ENCODE peak calls at places on chromosome 19, in four cellular contexts. Q is psoas muscle, V is uterus, N is colonic mucosa. M is an unnamed sample.
A peak's percentile ranks its signal among the peaks of the same experiment; 100 is the strongest.

GRCh38 chr19:57563547-57563946 is 3.9 kb upstream of the ZNF550 start:
- DNase-seq in V (no peak), N (no peak), Q (no peak), M (no peak)

GRCh38 chr19:6590458-6591319 is at the start of gene CD70:
- DNase-seq in N (no peak), Q (no peak), V (no peak), M (no peak)

GRCh38 chr19:54096642-54097106 is 3.9 kb downstream of the OSCAR start:
- DNase-seq in N (no peak), V (no peak), Q (no peak), M (peak; percentile 41)

GRCh38 chr19:6663236-6664187 is 6.4 kb downstream of the TNFSF14 start:
- DNase-seq in N (no peak), Q (no peak), V (no peak), M (no peak)

GRCh38 chr19:6087074-6087506 is 23.2 kb downstream of the RFX2 start:
- DNase-seq in Q (no peak), N (peak; percentile 49), V (no peak), M (peak; percentile 70)

GRCh38 chr19:55319786-55320185 is 5.4 kb downstream of the TMEM150B start:
- DNase-seq in Q (peak; percentile 73), V (no peak), N (no peak), M (peak; percentile 36)

GRCh38 chr19:19540707-19541515 is 2.8 kb downstream of the CILP2 start:
- DNase-seq in N (peak; percentile 79), Q (peak; percentile 48), V (no peak), M (peak; percentile 44)

GRCh38 chr19:37981785-37982475 is 74.9 kb downstream of the SIPA1L3 start:
- DNase-seq in N (peak; percentile 79), V (no peak), Q (no peak), M (peak; percentile 92)

GRCh38 chr19:19477705-19478383 is 37.5 kb downstream of the TSSK6 start:
- DNase-seq in Q (peak; percentile 32), N (peak; percentile 75), V (no peak), M (peak; percentile 43)

GRCh38 chr19:50562996-50563395 is 5.2 kb downstream of the LRRC4B start:
- DNase-seq in V (no peak), N (no peak), Q (no peak), M (no peak)

GRCh38 chr19:8367327-8368001 is 3.5 kb downstream of the ANGPTL4 start:
- DNase-seq in Q (peak; percentile 96), N (peak; percentile 79), V (peak; percentile 85), M (peak; percentile 76)

GRCh38 chr19:45154064-45154827 is 6.5 kb downstream of the NKPD1 start:
- DNase-seq in N (no peak), Q (no peak), V (no peak), M (peak; percentile 35)

GRCh38 chr19:35555301-35556005 is 8.0 kb downstream of the ATP4A start:
- DNase-seq in N (no peak), Q (no peak), V (no peak), M (no peak)

GRCh38 chr19:290539-291521 is at the start of gene PLPP2:
- DNase-seq in N (peak; percentile 65), V (peak; percentile 57), Q (peak; percentile 45), M (peak; percentile 51)

GRCh38 chr19:1675633-1676350 is 23.4 kb upstream of the TCF3 start:
- DNase-seq in V (no peak), N (no peak), Q (no peak), M (peak; percentile 50)

GRCh38 chr19:36073121-36073876 is 18.6 kb downstream of the WDR62 start:
- DNase-seq in V (no peak), Q (no peak), N (no peak), M (peak; percentile 47)

GRCh38 chr19:23771761-23772667 is 13.3 kb upstream of the ZNF681 start:
- DNase-seq in V (no peak), Q (no peak), N (no peak), M (no peak)

GRCh38 chr19:18401580-18402112 is 4.2 kb upstream of the LRRC25 start:
- DNase-seq in Q (peak; percentile 84), V (no peak), N (peak; percentile 89), M (peak; percentile 75)

GRCh38 chr19:1690570-1691307 is 38.3 kb upstream of the TCF3 start:
- DNase-seq in Q (no peak), V (no peak), N (peak; percentile 64), M (peak; percentile 46)

GRCh38 chr19:907183-907853 is 5.7 kb downstream of the R3HDM4 start:
- DNase-seq in Q (peak; percentile 52), N (no peak), V (no peak), M (no peak)

GRCh38 chr19:8308891-8309291 is 733 bp upstream of the CD320 start:
- DNase-seq in Q (peak; percentile 34), V (peak; percentile 14), N (peak; percentile 23), M (no peak)

GRCh38 chr19:7670150-7670784 is 1.4 kb downstream of the RETN start:
- DNase-seq in V (no peak), Q (no peak), N (no peak), M (no peak)

GRCh38 chr19:58274771-58275199 is 4.0 kb upstream of the ZNF8 start:
- DNase-seq in N (peak; percentile 28), Q (no peak), V (no peak), M (peak; percentile 6)

GRCh38 chr19:51123381-51124186 is 1.1 kb upstream of the SIGLEC9 start:
- DNase-seq in Q (no peak), N (no peak), V (no peak), M (no peak)

GRCh38 chr19:37329686-37330085 is 41.2 kb upstream of the ZNF527 start:
- DNase-seq in N (no peak), V (no peak), Q (no peak), M (no peak)

GRCh38 chr19:55443824-55444719 is 972 bp upstream of the SHISA7 start:
- DNase-seq in V (no peak), N (no peak), Q (no peak), M (no peak)

GRCh38 chr19:292281-292884 is 1.2 kb upstream of the PLPP2 start:
- DNase-seq in V (no peak), Q (peak; percentile 19), N (no peak), M (no peak)

GRCh38 chr19:52369463-52370340 is at the start of gene ZNF880:
- DNase-seq in V (peak; percentile 93), Q (peak; percentile 96), N (peak; percentile 95), M (peak; percentile 92)

GRCh38 chr19:10815969-10816635 is 19.9 kb downstream of the TMED1 start:
- DNase-seq in N (no peak), Q (no peak), V (no peak), M (no peak)
- H3K4me1 ChIP-seq in N (no peaks in the 10 kb centered on the region), Q (no peaks in the 10 kb centered on the region), V (peaks cover 8% of the 10 kb centered on the region), M (no peaks in the 10 kb centered on the region)

GRCh38 chr19:39209196-39209595 is 5.1 kb upstream of the SYCN start:
- DNase-seq in Q (no peak), V (no peak), N (no peak), M (no peak)

GRCh38 chr19:39206122-39206521 is 2.1 kb upstream of the SYCN start:
- DNase-seq in N (no peak), V (no peak), Q (no peak), M (no peak)

GRCh38 chr19:39207293-39207836 is 3.3 kb upstream of the SYCN start:
- DNase-seq in V (no peak), Q (no peak), N (no peak), M (no peak)

GRCh38 chr19:39205449-39205764 is 1.3 kb upstream of the SYCN start:
- DNase-seq in Q (no peak), V (no peak), N (no peak), M (no peak)

DNA sequence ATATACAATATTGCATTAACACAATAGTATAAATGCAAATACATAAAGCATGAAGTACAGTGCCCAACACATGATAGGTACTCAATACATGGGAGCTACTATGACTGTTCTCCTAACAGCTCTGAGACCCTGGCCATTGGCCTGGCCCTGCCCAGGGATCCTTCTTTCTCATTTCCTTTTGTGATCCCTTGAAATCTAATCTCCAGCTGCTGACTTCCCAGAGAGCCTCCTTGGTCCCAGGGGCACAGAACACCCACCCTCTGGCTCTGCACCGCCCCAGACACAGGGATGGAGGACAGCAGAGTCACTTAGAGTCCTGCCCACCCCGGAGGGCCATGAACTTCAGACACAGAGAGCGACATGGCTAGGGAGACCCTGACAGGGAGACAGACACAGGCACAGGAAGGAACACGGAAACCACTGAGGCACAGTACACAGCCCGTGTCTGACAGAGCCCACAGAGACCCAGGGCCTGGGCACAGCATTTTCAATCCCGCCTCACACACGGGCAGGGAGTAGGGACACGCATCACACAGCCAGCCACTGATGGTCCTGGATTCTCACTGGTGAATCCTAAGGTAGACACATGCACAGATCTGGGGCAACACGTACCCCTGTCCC is 4.2 kb upstream of the SYCN start:
- DNase-seq in V (no peak), Q (no peak), N (no peak), M (no peak)
- H3K4me1 ChIP-seq in V (no peaks in the 10 kb centered on the region), Q (no peaks in the 10 kb centered on the region), N (no peaks in the 10 kb centered on the region), M (no peaks in the 10 kb centered on the region)

GRCh38 chr19:3842948-3843347 is 25.9 kb downstream of the ZFR2 start:
- DNase-seq in N (no peak), Q (no peak), V (no peak), M (no peak)
- H3K4me1 ChIP-seq in N (no peaks in the 10 kb centered on the region), Q (no peaks in the 10 kb centered on the region), V (no peaks in the 10 kb centered on the region), M (no peaks in the 10 kb centered on the region)

DNA sequence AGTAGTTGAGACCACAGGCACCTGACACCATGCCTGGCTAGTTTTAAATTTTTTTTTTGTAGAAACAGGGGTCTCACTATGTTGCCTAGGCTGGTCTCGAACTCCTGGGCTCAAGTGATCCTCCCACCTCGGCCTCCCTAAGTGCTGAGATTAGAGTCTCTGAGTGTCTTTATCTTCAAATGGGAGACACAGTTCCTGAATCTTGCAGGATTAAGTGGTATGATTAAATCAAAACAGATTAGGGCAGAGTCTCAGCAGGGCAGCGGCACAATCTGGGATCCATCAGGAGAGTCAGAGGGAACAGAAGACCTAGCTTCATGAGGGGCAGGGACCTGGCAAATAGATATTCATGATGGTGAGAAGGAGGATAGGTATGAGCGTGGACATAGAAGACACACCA is 953 bp downstream of the RLN3 start:
- DNase-seq in V (no peak), N (no peak), Q (no peak), M (no peak)
- H3K4me1 ChIP-seq in V (no peaks in the 10 kb centered on the region), N (no peaks in the 10 kb centered on the region), Q (no peaks in the 10 kb centered on the region), M (no peaks in the 10 kb centered on the region)

GRCh38 chr19:16589917-16590316 is 17.7 kb upstream of the SLC35E1 start:
- DNase-seq in Q (no peak), N (no peak), V (no peak), M (no peak)

GRCh38 chr19:16586477-16586871 is 14.3 kb upstream of the SLC35E1 start:
- DNase-seq in V (no peak), Q (no peak), N (no peak), M (no peak)

GRCh38 chr19:16588824-16589577 is 16.8 kb upstream of the SLC35E1 start:
- DNase-seq in N (no peak), Q (peak; percentile 39), V (no peak), M (no peak)

GRCh38 chr19:16587031-16588023 is 15.1 kb upstream of the SLC35E1 start:
- DNase-seq in V (no peak), N (peak; percentile 39), Q (no peak), M (no peak)

DNA sequence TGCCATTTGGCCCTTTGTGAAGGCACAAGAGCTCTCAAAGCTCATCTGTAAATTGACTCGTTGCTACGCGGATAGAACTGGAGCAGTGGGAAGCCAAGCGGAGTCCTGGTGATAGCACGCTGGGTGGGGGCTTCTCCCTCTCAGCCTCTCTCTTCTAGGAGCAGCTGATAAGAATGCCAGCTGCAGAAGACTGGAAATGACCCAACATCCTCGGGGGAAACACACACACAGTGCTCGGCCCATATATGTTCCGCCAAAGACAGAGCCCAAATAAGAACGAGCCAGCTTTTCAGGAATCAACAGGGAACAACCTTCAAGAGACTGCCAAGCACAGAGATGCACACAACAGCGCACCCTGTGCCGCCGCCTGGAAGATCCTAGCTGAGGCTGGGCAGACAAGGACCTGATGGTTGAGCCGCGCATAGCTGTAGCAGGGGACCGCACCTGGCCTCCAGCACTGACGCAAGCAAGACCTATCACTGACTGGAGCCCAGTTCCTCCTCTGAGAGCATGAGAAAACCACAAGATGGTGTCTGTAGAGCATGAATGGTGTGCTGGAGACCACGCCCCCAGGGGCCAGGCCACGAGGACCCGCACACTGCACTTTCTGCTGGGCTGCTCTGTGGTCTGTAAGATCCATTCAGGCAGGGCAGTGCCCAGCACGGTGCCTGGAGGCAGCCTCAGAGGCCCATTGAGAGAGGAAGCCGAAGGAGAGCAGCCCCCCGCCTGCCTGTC is 16.0 kb upstream of the SLC35E1 start:
- DNase-seq in V (no peak), Q (peak; percentile 69), N (peak; percentile 47), M (peak; percentile 23)
- H3K4me1 ChIP-seq in V (peaks cover 31% of the 10 kb centered on the region), Q (peaks cover 85% of the 10 kb centered on the region), N (peaks cover 48% of the 10 kb centered on the region), M (peaks cover 9% of the 10 kb centered on the region)

M was measured in small intestine.